ENCODE peak calls at places on chromosomes 6 and 20, in ten cellular contexts. C, N, Q, T, K, U, E, Y, X and B are unnamed samples.

GRCh38 chr20:63234693-63235398 is 859 bp upstream of the BIRC7 start:
- DNase-seq in C (no peak), N (no peak), Q (no peak), T (no peak), K (peak; percentile 78), U (peak; percentile 54), E (peak; percentile 30), Y (peak; percentile 82), X (no peak), B (peak; percentile 62)

GRCh38 chr20:57389695-57390603 is 1.2 kb upstream of the RBM38 start:
- DNase-seq in C (no peak), N (peak; percentile 61), Q (no peak), T (no peak), K (peak; percentile 24), U (no peak), E (peak; percentile 83), Y (peak; percentile 54), X (no peak), B (peak; percentile 78)

GRCh38 chr20:50987493-50988210 is 29.0 kb downstream of the MOCS3 start:
- DNase-seq in C (peak; percentile 71), N (peak; percentile 62), Q (peak; percentile 83), T (peak; percentile 69), K (peak; percentile 56), U (peak; percentile 73), E (peak; percentile 81), Y (peak; percentile 69), X (peak; percentile 93), B (peak; percentile 80)

GRCh38 chr20:33410081-33410742 is 8.9 kb upstream of the CDK5RAP1 start:
- DNase-seq in C (no peak), N (no peak), Q (no peak), T (no peak), K (no peak), U (no peak), E (no peak), Y (no peak), X (no peak), B (no peak)

GRCh38 chr6:10824819-10825218 is 13.5 kb downstream of the MAK start:
- DNase-seq in C (no peak), N (no peak), Q (no peak), T (no peak), K (no peak), U (no peak), E (no peak), Y (no peak), X (no peak), B (no peak)

GRCh38 chr20:36432096-36432495 is 109.2 kb upstream of the MYL9 start:
- DNase-seq in C (no peak), N (no peak), Q (no peak), T (no peak), K (no peak), U (no peak), E (no peak), Y (no peak), X (no peak), B (no peak)

GRCh38 chr6:170162011-170162770 is 128.7 kb downstream of the DLL1 start:
- DNase-seq in C (no peak), N (no peak), Q (no peak), T (no peak), K (no peak), U (no peak), E (no peak), Y (no peak), X (no peak), B (peak; percentile 10)

GRCh38 chr6:141932685-141933084 is 200.0 kb upstream of the GJE1 start:
- DNase-seq in C (no peak), N (no peak), Q (no peak), T (no peak), K (no peak), U (no peak), E (no peak), Y (no peak), X (no peak), B (no peak)

GRCh38 chr6:64217721-64218603 is 582.4 kb downstream of the PHF3 start:
- DNase-seq in C (no peak), N (no peak), Q (no peak), T (no peak), K (no peak), U (no peak), E (peak; percentile 28), Y (no peak), X (peak; percentile 67), B (peak; percentile 23)

DNA sequence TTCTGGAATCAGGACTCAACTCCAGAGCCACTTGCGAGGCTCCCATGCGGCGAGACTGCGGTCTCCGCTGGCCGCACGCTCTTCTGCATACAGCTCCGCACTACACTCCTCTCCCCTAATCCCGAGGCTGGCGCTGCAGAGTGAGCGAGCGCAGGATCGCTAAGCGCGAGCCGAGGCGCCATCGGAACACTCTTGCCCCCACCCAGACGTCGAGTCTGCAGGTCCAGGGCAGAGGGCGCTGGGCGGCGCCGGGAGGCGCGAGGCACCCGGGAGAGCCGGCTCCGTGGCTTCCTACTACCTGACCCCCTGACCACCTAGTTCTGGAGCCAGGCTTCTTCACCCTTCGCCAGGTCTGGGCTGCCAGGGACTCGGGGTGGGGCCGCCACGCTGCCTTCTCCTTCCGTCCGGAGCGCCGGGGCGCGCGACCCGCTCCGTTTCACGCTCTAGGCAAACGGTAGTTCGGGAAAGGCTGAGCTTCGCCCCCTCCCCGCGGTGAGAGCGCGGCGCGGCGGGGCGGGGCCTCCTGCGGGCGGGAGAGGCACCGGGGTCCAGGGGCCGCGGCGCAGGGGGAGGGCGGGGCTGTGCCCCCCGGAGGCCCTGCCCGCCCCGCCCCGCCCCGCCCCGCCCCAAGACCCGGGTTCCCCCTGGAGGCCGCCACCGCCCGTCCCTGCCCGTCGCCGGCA is 5.4 kb upstream of the TUBB2A start:
- DNase-seq in C (peak; percentile 72), N (peak; percentile 65), Q (peak; percentile 71), T (no peak), K (peak; percentile 83), U (peak; percentile 66), E (peak; percentile 81), Y (peak; percentile 76), X (peak; percentile 74), B (peak; percentile 94)
- TF ChIP-seq CTCF in C (no peak), N (no peak), Q (peak; percentile 6), T (no peak), K (no peak), U (no peak), E (no peak), Y (no peak), X (no peak), B (no peak)

GRCh38 chr20:61560361-61560853 is 308.3 kb downstream of the CDH4 start:
- DNase-seq in C (no peak), N (no peak), Q (peak; percentile 68), T (peak; percentile 59), K (no peak), U (no peak), E (no peak), Y (peak; percentile 80), X (no peak), B (no peak)
- TF ChIP-seq CTCF in C (no peak), N (no peak), Q (peak; percentile 72), T (peak; percentile 61), K (no peak), U (no peak), E (no peak), Y (peak; percentile 37), X (no peak), B (no peak)

GRCh38 chr20:38115896-38116295 is 49.2 kb downstream of the TGM2 start:
- DNase-seq in C (no peak), N (no peak), Q (no peak), T (no peak), K (no peak), U (no peak), E (no peak), Y (no peak), X (no peak), B (no peak)

GRCh38 chr20:38114353-38114791 is 50.7 kb downstream of the TGM2 start:
- DNase-seq in C (no peak), N (peak; percentile 2), Q (peak; percentile 81), T (no peak), K (no peak), U (no peak), E (no peak), Y (no peak), X (peak; percentile 63), B (no peak)

GRCh38 chr20:38116409-38117165 is 48.5 kb downstream of the TGM2 start:
- DNase-seq in C (no peak), N (no peak), Q (no peak), T (no peak), K (no peak), U (no peak), E (no peak), Y (no peak), X (no peak), B (no peak)

GRCh38 chr20:38113401-38114325 is 51.4 kb downstream of the TGM2 start:
- DNase-seq in C (peak; percentile 38), N (peak; percentile 15), Q (no peak), T (no peak), K (no peak), U (no peak), E (peak; percentile 30), Y (peak; percentile 81), X (no peak), B (no peak)

DNA sequence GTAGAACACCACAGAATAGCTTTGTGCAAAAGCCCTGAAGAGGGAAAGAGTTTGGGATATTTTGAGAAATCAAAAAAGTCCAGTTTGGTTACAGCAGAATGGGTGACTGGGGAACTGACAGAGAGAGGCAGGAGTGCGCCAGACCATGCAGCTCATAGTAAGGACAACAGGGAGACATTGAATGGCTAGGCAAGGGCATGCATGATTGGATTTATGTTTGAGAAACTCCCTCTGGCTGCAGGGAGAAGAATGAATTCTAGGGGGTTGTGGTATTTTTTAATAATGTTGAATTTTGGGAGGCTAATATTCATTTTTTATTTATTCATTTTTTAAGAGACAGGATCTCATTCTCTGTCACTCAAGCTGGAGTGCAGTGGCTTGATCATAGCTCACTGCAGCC is 49.9 kb downstream of the TGM2 start:
- DNase-seq in C (no peak), N (peak; percentile 16), Q (no peak), T (no peak), K (no peak), U (no peak), E (no peak), Y (no peak), X (no peak), B (no peak)
- TF ChIP-seq CTCF in C (no peak), N (no peak), Q (peak; percentile 53), T (no peak), K (no peak), U (no peak), E (no peak), Y (no peak), X (peak; percentile 3), B (no peak)

GRCh38 chr6:148526145-148526544 is 183.5 kb downstream of the SASH1 start:
- DNase-seq in C (no peak), N (no peak), Q (no peak), T (no peak), K (no peak), U (no peak), E (no peak), Y (no peak), X (no peak), B (no peak)

GRCh38 chr6:148530976-148531375 is 188.3 kb downstream of the SASH1 start:
- DNase-seq in C (no peak), N (no peak), Q (no peak), T (no peak), K (no peak), U (no peak), E (no peak), Y (no peak), X (peak; percentile 46), B (no peak)

GRCh38 chr6:148530394-148530923 is 187.8 kb downstream of the SASH1 start:
- DNase-seq in C (no peak), N (no peak), Q (peak; percentile 98), T (peak; percentile 81), K (no peak), U (no peak), E (peak; percentile 47), Y (no peak), X (peak; percentile 78), B (peak; percentile 32)

GRCh38 chr6:148529010-148529409 is 186.4 kb downstream of the SASH1 start:
- DNase-seq in C (no peak), N (no peak), Q (no peak), T (no peak), K (no peak), U (no peak), E (no peak), Y (no peak), X (no peak), B (no peak)

GRCh38 chr6:148528292-148528691 is 185.7 kb downstream of the SASH1 start:
- DNase-seq in C (no peak), N (no peak), Q (no peak), T (no peak), K (no peak), U (no peak), E (no peak), Y (no peak), X (peak; percentile 33), B (no peak)
- TF ChIP-seq CTCF in C (no peak), N (no peak), Q (peak; percentile 41), T (peak; percentile 35), K (no peak), U (no peak), E (no peak), Y (no peak), X (peak; percentile 14), B (no peak)